ENCODE peak calls at places on chromosome 9, in six cellular contexts. T is GM23338, J is SK-N-SH, K is PC-3, W is neural progenitor cell, R is hepatocyte. X is an unnamed sample.
A peak's percentile ranks its signal among the peaks of the same experiment; 100 is the strongest.

GRCh38 chr9:10052181-10052580 is 560.6 kb downstream of the PTPRD start:
- DNase-seq in J (no peak), T (no peak), W (no peak), R (no peak), K (no peak), X (no peak)

GRCh38 chr9:120933310-120934044 is 6.9 kb upstream of the TRAF1 start:
- DNase-seq in W (no peak), R (no peak), J (no peak), K (no peak), T (no peak), X (no peak)

GRCh38 chr9:8365466-8366160 is 566.0 kb upstream of the DMAC1 start:
- DNase-seq in K (no peak), T (no peak), W (no peak), R (no peak), J (no peak), X (no peak)

GRCh38 chr9:1712861-1713260 is 302.3 kb upstream of the SMARCA2 start:
- DNase-seq in J (no peak), R (no peak), K (no peak), T (no peak), W (no peak), X (no peak)

GRCh38 chr9:2709645-2710101 is 7.6 kb upstream of the KCNV2 start:
- DNase-seq in R (no peak), J (peak; percentile 73), W (no peak), T (no peak), K (no peak), X (peak; percentile 6)

GRCh38 chr9:131366745-131367401 is 27.0 kb upstream of the PRRC2B start:
- DNase-seq in K (peak; percentile 52), T (peak; percentile 73), W (peak; percentile 84), J (peak; percentile 63), R (peak; percentile 69), X (peak; percentile 68)

GRCh38 chr9:133888779-133889491 is 103.2 kb downstream of the VAV2 start:
- DNase-seq in R (no peak), W (no peak), K (no peak), T (no peak), J (peak; percentile 61), X (no peak)

GRCh38 chr9:13033959-13034695 is 245.4 kb downstream of the MPDZ start:
- DNase-seq in K (peak; percentile 84), W (peak; percentile 83), T (peak; percentile 82), R (peak; percentile 85), J (peak; percentile 87), X (peak; percentile 25)

GRCh38 chr9:94199776-94200175 is 59.3 kb upstream of the ZNF169 start:
- DNase-seq in W (no peak), K (no peak), R (no peak), J (no peak), T (no peak), X (no peak)

GRCh38 chr9:90874194-90874593 is 72.6 kb downstream of the SYK start:
- DNase-seq in W (no peak), K (no peak), J (no peak), T (no peak), R (no peak), X (no peak)

GRCh38 chr9:134438204-134438788 is 112.0 kb downstream of the RXRA start:
- DNase-seq in K (no peak), R (no peak), T (peak; percentile 59), J (no peak), W (peak; percentile 22), X (peak; percentile 13)

GRCh38 chr9:89549031-89549644 is 51.2 kb upstream of the SEMA4D start:
- DNase-seq in J (peak; percentile 89), K (peak; percentile 64), T (peak; percentile 81), W (peak; percentile 77), R (peak; percentile 85), X (peak; percentile 85)

GRCh38 chr9:114099523-114100270 is 605 bp upstream of the KIF12 start:
- DNase-seq in R (no peak), K (no peak), J (no peak), W (no peak), T (no peak), X (no peak)

GRCh38 chr9:79129865-79130480 is 441.8 kb upstream of the TLE4 start:
- DNase-seq in T (peak; percentile 48), W (peak; percentile 54), J (peak; percentile 42), R (peak; percentile 76), K (peak; percentile 66), X (peak; percentile 7)

GRCh38 chr9:129313331-129313955 is 135.4 kb upstream of the IER5L start:
- DNase-seq in J (no peak), R (no peak), K (no peak), T (no peak), W (no peak), X (no peak)

GRCh38 chr9:126605792-126606482 is 7.8 kb upstream of the LMX1B start:
- DNase-seq in R (no peak), K (peak; percentile 15), T (no peak), W (no peak), J (peak; percentile 5), X (no peak)

GRCh38 chr9:3331801-3332200 is 194.0 kb downstream of the RFX3 start:
- DNase-seq in R (peak; percentile 7), J (peak; percentile 2), K (peak; percentile 45), W (peak; percentile 13), T (peak; percentile 34), X (peak; percentile 16)

GRCh38 chr9:81819859-81820546 is 108.2 kb upstream of the SPATA31D4 start:
- DNase-seq in J (no peak), W (peak; percentile 37), K (no peak), T (peak; percentile 43), R (no peak), X (no peak)

GRCh38 chr9:134165357-134166315 is 1.3 kb upstream of the RNU6ATAC start:
- DNase-seq in T (no peak), K (no peak), R (no peak), W (peak; percentile 40), J (peak; percentile 63), X (peak; percentile 61)

GRCh38 chr9:107462691-107463090 is 26.9 kb downstream of the KLF4 start:
- DNase-seq in J (no peak), K (peak; percentile 57), R (no peak), T (no peak), W (no peak), X (no peak)

GRCh38 chr9:84932915-84933527 is 263.5 kb downstream of the NTRK2 start:
- DNase-seq in W (no peak), T (peak; percentile 63), J (no peak), K (peak; percentile 1), R (no peak), X (no peak)

GRCh38 chr9:114157516-114158176 is 2.3 kb downstream of the COL27A1 start:
- DNase-seq in R (no peak), K (no peak), J (no peak), T (no peak), W (no peak), X (no peak)

GRCh38 chr9:87501806-87502205 is 4.1 kb downstream of the DAPK1 start:
- DNase-seq in T (no peak), R (no peak), K (no peak), W (no peak), J (no peak), X (no peak)

GRCh38 chr9:93896093-93896492 is 59.1 kb downstream of the BARX1 start:
- DNase-seq in W (no peak), K (no peak), J (peak; percentile 21), T (no peak), R (no peak), X (no peak)

GRCh38 chr9:113844466-113844865 is 31.6 kb upstream of the ZNF618 start:
- DNase-seq in J (no peak), R (no peak), T (no peak), W (no peak), K (no peak), X (no peak)

GRCh38 chr9:72315089-72315509 is 49.9 kb downstream of the ZFAND5 start:
- DNase-seq in R (peak; percentile 71), K (peak; percentile 42), T (no peak), J (no peak), W (peak; percentile 9), X (no peak)

GRCh38 chr9:104200456-104200994 is 106.4 kb downstream of the SMC2 start:
- DNase-seq in W (no peak), T (no peak), R (no peak), K (no peak), J (no peak), X (no peak)
- TF ChIP-seq EZH2phosphoT487 in W (no peak), T (no peak), R (no peak), K (no peak), J (no peak), X (no peak)

DNA sequence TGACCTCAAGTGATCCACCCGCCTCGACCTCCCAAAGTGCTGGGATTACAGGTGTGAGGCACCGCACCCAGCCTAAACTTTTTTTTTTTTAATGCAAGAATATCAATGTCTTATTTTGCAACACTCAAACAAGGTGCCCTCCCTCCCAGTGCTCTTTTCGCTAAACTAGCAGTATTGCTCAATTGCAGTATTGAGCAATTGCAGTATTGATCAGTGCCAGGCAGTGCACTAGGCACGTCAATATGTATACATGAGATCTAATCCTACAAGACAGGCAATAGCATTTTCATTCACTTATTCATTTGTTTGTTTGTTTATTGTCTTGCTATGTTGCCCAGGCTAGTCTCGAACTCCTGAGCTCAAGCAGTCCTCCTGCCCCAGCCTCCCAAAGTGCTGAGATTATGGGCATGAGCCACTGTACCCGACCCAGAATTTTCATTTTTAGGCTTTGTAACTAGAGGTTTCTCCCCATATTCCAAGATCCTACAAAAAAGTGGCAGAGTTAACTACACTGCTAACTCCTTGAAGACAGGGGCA is 94.5 kb downstream of the TTLL11 start:
- DNase-seq in J (no peak), T (no peak), R (no peak), W (no peak), K (no peak), X (no peak)
- TF ChIP-seq EZH2phosphoT487 in J (no peak), T (no peak), R (no peak), W (no peak), K (no peak), X (no peak)

DNA sequence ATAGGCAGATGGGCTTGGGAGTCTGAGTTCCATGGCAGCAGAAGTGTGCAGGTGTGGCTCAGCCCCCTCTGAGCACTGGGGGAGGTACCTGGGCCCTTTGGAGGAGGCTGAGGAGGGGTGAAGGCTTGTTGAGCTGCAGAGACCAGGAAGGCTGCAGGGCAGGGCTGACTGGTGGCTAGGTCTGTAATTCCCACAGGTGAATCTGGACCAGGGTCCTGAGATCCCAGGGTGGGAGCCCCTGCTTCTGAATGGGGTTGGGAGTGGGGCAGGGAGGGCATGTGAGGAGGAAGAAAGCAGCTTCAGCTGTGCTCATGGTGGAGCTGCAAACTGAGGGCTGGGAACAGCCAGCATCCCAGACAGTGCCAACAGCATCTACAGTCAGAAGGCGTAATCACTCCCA is 111.1 kb downstream of the CACNA1B start:
- DNase-seq in J (no peak), R (no peak), K (no peak), W (no peak), T (no peak), X (no peak)
- TF ChIP-seq EZH2phosphoT487 in J (no peak), R (no peak), K (no peak), W (no peak), T (no peak), X (no peak)

DNA sequence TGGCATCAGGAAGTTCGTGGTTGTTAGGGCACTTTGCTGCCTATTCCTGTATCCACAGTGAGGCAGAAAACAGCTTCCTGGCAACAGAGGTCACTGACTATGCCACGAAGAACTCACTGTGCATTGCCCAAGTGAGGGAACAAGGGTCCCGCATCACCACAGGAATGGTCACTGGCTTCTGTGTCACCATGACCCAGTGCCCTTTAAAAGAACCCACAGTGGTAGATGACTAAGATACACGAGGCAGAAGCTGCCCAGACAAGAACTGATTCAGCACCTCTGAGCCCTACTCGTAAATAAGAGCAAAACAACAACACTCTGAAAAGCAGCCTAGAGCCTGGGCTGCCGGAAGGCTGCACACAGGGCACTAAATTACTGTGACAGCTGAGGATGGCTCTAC is 236.6 kb upstream of the RASEF start:
- DNase-seq in R (peak; percentile 8), K (peak; percentile 79), J (no peak), W (peak; percentile 4), T (no peak), X (no peak)
- TF ChIP-seq EZH2phosphoT487 in R (no peak), K (no peak), J (no peak), W (no peak), T (no peak), X (no peak)